ENCODE peak calls at places on chromosomes 6 and 20, in eight cellular contexts. One of them, this sample, is unnamed.

GRCh38 chr6:170162771-170163404 is 128.0 kb downstream of the DLL1 start:
- DNase-seq in brain microvascular endothelial cell: no peak
- DNase-seq in cardiac fibroblast: no peak
- DNase-seq in GM06990: no peak
- DNase-seq in AG04449: no peak
- DNase-seq in aorta: no peak
- DNase-seq in fibroblast of mammary gland: no peak
- DNase-seq in right atrium auricular region: no peak
- DNase-seq in this sample: no peak

GRCh38 chr20:11814276-11814675 is 103.4 kb upstream of the BTBD3 start:
- DNase-seq in brain microvascular endothelial cell: peak
- DNase-seq in cardiac fibroblast: no peak
- DNase-seq in GM06990: no peak
- DNase-seq in AG04449: peak
- DNase-seq in aorta: no peak
- DNase-seq in fibroblast of mammary gland: peak
- DNase-seq in right atrium auricular region: no peak
- DNase-seq in this sample: peak

GRCh38 chr6:2410982-2411381 is 165.6 kb upstream of the GMDS start:
- DNase-seq in brain microvascular endothelial cell: no peak
- DNase-seq in cardiac fibroblast: no peak
- DNase-seq in GM06990: no peak
- DNase-seq in AG04449: no peak
- DNase-seq in aorta: no peak
- DNase-seq in fibroblast of mammary gland: no peak
- DNase-seq in right atrium auricular region: no peak
- DNase-seq in this sample: no peak

GRCh38 chr20:40493071-40493470 is 196.0 kb downstream of the MAFB start:
- DNase-seq in brain microvascular endothelial cell: peak
- DNase-seq in cardiac fibroblast: peak
- DNase-seq in GM06990: no peak
- DNase-seq in AG04449: no peak
- DNase-seq in aorta: peak
- DNase-seq in fibroblast of mammary gland: peak
- DNase-seq in right atrium auricular region: peak
- DNase-seq in this sample: no peak

GRCh38 chr6:121157913-121158312 is 176.4 kb downstream of the TBC1D32 start:
- DNase-seq in brain microvascular endothelial cell: no peak
- DNase-seq in cardiac fibroblast: peak
- DNase-seq in GM06990: no peak
- DNase-seq in AG04449: peak
- DNase-seq in aorta: no peak
- DNase-seq in fibroblast of mammary gland: peak
- DNase-seq in right atrium auricular region: no peak
- DNase-seq in this sample: no peak

GRCh38 chr6:25342784-25343183 is 63.6 kb downstream of the CARMIL1 start:
- DNase-seq in brain microvascular endothelial cell: peak
- DNase-seq in cardiac fibroblast: peak
- DNase-seq in GM06990: no peak
- DNase-seq in AG04449: no peak
- DNase-seq in aorta: no peak
- DNase-seq in fibroblast of mammary gland: peak
- DNase-seq in right atrium auricular region: no peak
- DNase-seq in this sample: no peak

GRCh38 chr20:46172455-46172854 is 54.3 kb downstream of the CD40 start:
- DNase-seq in brain microvascular endothelial cell: no peak
- DNase-seq in cardiac fibroblast: no peak
- DNase-seq in GM06990: no peak
- DNase-seq in AG04449: no peak
- DNase-seq in aorta: peak
- DNase-seq in fibroblast of mammary gland: no peak
- DNase-seq in right atrium auricular region: no peak
- DNase-seq in this sample: no peak

GRCh38 chr6:63352587-63353281 is 33.0 kb upstream of the LGSN start:
- DNase-seq in brain microvascular endothelial cell: peak
- DNase-seq in cardiac fibroblast: peak
- DNase-seq in GM06990: peak
- DNase-seq in AG04449: no peak
- DNase-seq in aorta: peak
- DNase-seq in fibroblast of mammary gland: peak
- DNase-seq in right atrium auricular region: no peak
- DNase-seq in this sample: peak

GRCh38 chr6:148154648-148155047 is 188.0 kb upstream of the SASH1 start:
- DNase-seq in brain microvascular endothelial cell: no peak
- DNase-seq in cardiac fibroblast: no peak
- DNase-seq in GM06990: no peak
- DNase-seq in AG04449: no peak
- DNase-seq in aorta: no peak
- DNase-seq in fibroblast of mammary gland: no peak
- DNase-seq in right atrium auricular region: no peak
- DNase-seq in this sample: no peak

GRCh38 chr6:122214605-122215318 is 184.7 kb upstream of the HSF2 start:
- DNase-seq in brain microvascular endothelial cell: no peak
- DNase-seq in cardiac fibroblast: no peak
- DNase-seq in GM06990: no peak
- DNase-seq in AG04449: no peak
- DNase-seq in aorta: no peak
- DNase-seq in fibroblast of mammary gland: no peak
- DNase-seq in right atrium auricular region: no peak
- DNase-seq in this sample: no peak

GRCh38 chr6:116801971-116802370 is 26.9 kb downstream of the GPRC6A start:
- DNase-seq in brain microvascular endothelial cell: no peak
- DNase-seq in cardiac fibroblast: no peak
- DNase-seq in GM06990: no peak
- DNase-seq in AG04449: no peak
- DNase-seq in aorta: no peak
- DNase-seq in fibroblast of mammary gland: no peak
- DNase-seq in right atrium auricular region: no peak
- DNase-seq in this sample: no peak

GRCh38 chr6:33075568-33076405 is at the start of gene HLA-DPB1:
- DNase-seq in brain microvascular endothelial cell: peak
- DNase-seq in cardiac fibroblast: peak
- DNase-seq in GM06990: peak
- DNase-seq in AG04449: no peak
- DNase-seq in aorta: no peak
- DNase-seq in fibroblast of mammary gland: peak
- DNase-seq in right atrium auricular region: no peak
- DNase-seq in this sample: no peak

GRCh38 chr6:33076406-33076934 is 680 bp downstream of the HLA-DPB1 start:
- DNase-seq in brain microvascular endothelial cell: no peak
- DNase-seq in cardiac fibroblast: no peak
- DNase-seq in GM06990: no peak
- DNase-seq in AG04449: no peak
- DNase-seq in aorta: no peak
- DNase-seq in fibroblast of mammary gland: no peak
- DNase-seq in right atrium auricular region: no peak
- DNase-seq in this sample: no peak

GRCh38 chr6:33073431-33073871 is at the start of gene HLA-DPA1:
- DNase-seq in brain microvascular endothelial cell: no peak
- DNase-seq in cardiac fibroblast: peak
- DNase-seq in GM06990: peak
- DNase-seq in AG04449: no peak
- DNase-seq in aorta: peak
- DNase-seq in fibroblast of mammary gland: peak
- DNase-seq in right atrium auricular region: no peak
- DNase-seq in this sample: no peak

GRCh38 chr6:33072508-33073100 is 845 bp downstream of the HLA-DPA1 start:
- DNase-seq in brain microvascular endothelial cell: no peak
- DNase-seq in cardiac fibroblast: no peak
- DNase-seq in GM06990: no peak
- DNase-seq in AG04449: no peak
- DNase-seq in aorta: no peak
- DNase-seq in fibroblast of mammary gland: no peak
- DNase-seq in right atrium auricular region: no peak
- DNase-seq in this sample: no peak

GRCh38 chr6:33075208-33075567 is 602 bp upstream of the HLA-DPB1 start:
- DNase-seq in brain microvascular endothelial cell: no peak
- DNase-seq in cardiac fibroblast: no peak
- DNase-seq in GM06990: no peak
- DNase-seq in AG04449: no peak
- DNase-seq in aorta: no peak
- DNase-seq in fibroblast of mammary gland: no peak
- DNase-seq in right atrium auricular region: no peak
- DNase-seq in this sample: no peak
- H3K4me3 ChIP-seq in brain microvascular endothelial cell: no peak
- H3K4me3 ChIP-seq in cardiac fibroblast: no peak
- H3K4me3 ChIP-seq in GM06990: peak
- H3K4me3 ChIP-seq in AG04449: no peak
- H3K4me3 ChIP-seq in aorta: no peak
- H3K4me3 ChIP-seq in fibroblast of mammary gland: no peak
- H3K4me3 ChIP-seq in right atrium auricular region: no peak
- H3K4me3 ChIP-seq in this sample: no peak

GRCh38 chr6:138402833-138403187 is 1.2 kb upstream of the HEBP2 start:
- DNase-seq in brain microvascular endothelial cell: no peak
- DNase-seq in cardiac fibroblast: no peak
- DNase-seq in GM06990: no peak
- DNase-seq in AG04449: no peak
- DNase-seq in aorta: no peak
- DNase-seq in fibroblast of mammary gland: no peak
- DNase-seq in right atrium auricular region: no peak
- DNase-seq in this sample: no peak
- H3K4me3 ChIP-seq in brain microvascular endothelial cell: no peak
- H3K4me3 ChIP-seq in cardiac fibroblast: no peak
- H3K4me3 ChIP-seq in GM06990: no peak
- H3K4me3 ChIP-seq in AG04449: no peak
- H3K4me3 ChIP-seq in aorta: no peak
- H3K4me3 ChIP-seq in fibroblast of mammary gland: no peak
- H3K4me3 ChIP-seq in right atrium auricular region: no peak
- H3K4me3 ChIP-seq in this sample: no peak

DNA sequence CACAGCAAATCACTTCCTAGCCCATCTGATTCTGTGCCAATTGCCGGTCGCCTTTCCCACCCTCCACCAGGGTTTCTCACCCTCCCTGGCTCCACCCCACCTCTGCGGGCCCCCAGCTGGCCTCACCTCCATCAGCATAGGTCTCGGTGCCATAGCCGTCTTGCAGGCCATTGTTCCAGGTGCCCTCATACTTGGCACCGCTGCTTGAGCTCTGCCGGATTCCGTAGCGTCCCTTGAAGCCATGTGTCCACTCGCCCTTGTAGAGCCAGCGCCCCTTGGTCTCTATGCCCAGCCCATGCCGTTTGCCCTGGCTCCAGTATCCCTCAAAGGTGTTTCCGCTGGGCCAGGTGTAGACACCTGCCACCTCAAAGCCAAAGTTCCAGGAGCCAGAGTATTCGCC is 787 bp downstream of the JPH2 start:
- DNase-seq in brain microvascular endothelial cell: no peak
- DNase-seq in cardiac fibroblast: no peak
- DNase-seq in GM06990: no peak
- DNase-seq in AG04449: no peak
- DNase-seq in aorta: no peak
- DNase-seq in fibroblast of mammary gland: no peak
- DNase-seq in right atrium auricular region: peak
- DNase-seq in this sample: no peak
- H3K4me3 ChIP-seq in brain microvascular endothelial cell: no peak
- H3K4me3 ChIP-seq in cardiac fibroblast: no peak
- H3K4me3 ChIP-seq in GM06990: no peak
- H3K4me3 ChIP-seq in AG04449: peak
- H3K4me3 ChIP-seq in aorta: peak
- H3K4me3 ChIP-seq in fibroblast of mammary gland: no peak
- H3K4me3 ChIP-seq in right atrium auricular region: peak
- H3K4me3 ChIP-seq in this sample: peak

GRCh38 chr6:106716966-106717365 is 87.6 kb downstream of the QRSL1 start:
- DNase-seq in brain microvascular endothelial cell: no peak
- DNase-seq in cardiac fibroblast: no peak
- DNase-seq in GM06990: no peak
- DNase-seq in AG04449: no peak
- DNase-seq in aorta: no peak
- DNase-seq in fibroblast of mammary gland: no peak
- DNase-seq in right atrium auricular region: no peak
- DNase-seq in this sample: no peak

GRCh38 chr6:106710580-106710979 is 81.2 kb downstream of the QRSL1 start:
- DNase-seq in brain microvascular endothelial cell: no peak
- DNase-seq in cardiac fibroblast: no peak
- DNase-seq in GM06990: no peak
- DNase-seq in AG04449: no peak
- DNase-seq in aorta: no peak
- DNase-seq in fibroblast of mammary gland: no peak
- DNase-seq in right atrium auricular region: no peak
- DNase-seq in this sample: no peak

DNA sequence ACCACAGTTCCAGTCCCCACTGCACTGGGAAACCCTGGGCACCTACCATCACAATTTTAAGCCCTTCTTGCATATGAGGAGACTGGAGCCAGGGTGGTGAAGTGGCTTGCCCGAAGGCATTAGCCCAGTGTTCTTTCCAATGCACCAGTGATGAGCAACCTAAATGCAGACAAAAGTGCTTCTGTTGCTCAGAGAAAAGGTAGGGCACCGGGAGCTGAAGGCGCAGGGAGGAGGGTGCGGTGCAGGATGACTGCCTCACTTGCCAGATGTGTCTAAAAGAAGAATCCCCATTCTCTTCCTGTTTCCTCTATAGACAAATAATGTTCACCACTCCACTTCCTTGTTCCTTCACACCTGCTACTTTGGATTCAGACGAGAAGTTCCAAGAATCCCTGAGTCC is 86.5 kb downstream of the QRSL1 start:
- DNase-seq in brain microvascular endothelial cell: no peak
- DNase-seq in cardiac fibroblast: no peak
- DNase-seq in GM06990: no peak
- DNase-seq in AG04449: no peak
- DNase-seq in aorta: no peak
- DNase-seq in fibroblast of mammary gland: no peak
- DNase-seq in right atrium auricular region: no peak
- DNase-seq in this sample: no peak
- H3K4me3 ChIP-seq in brain microvascular endothelial cell: no peak
- H3K4me3 ChIP-seq in cardiac fibroblast: no peak
- H3K4me3 ChIP-seq in GM06990: no peak
- H3K4me3 ChIP-seq in AG04449: no peak
- H3K4me3 ChIP-seq in aorta: no peak
- H3K4me3 ChIP-seq in fibroblast of mammary gland: no peak
- H3K4me3 ChIP-seq in right atrium auricular region: no peak
- H3K4me3 ChIP-seq in this sample: no peak

GRCh38 chr20:10194166-10194565 is 24.5 kb upstream of the SNAP25 start:
- DNase-seq in brain microvascular endothelial cell: no peak
- DNase-seq in cardiac fibroblast: no peak
- DNase-seq in GM06990: no peak
- DNase-seq in AG04449: no peak
- DNase-seq in aorta: no peak
- DNase-seq in fibroblast of mammary gland: no peak
- DNase-seq in right atrium auricular region: no peak
- DNase-seq in this sample: no peak
- H3K4me3 ChIP-seq in brain microvascular endothelial cell: no peak
- H3K4me3 ChIP-seq in cardiac fibroblast: no peak
- H3K4me3 ChIP-seq in GM06990: no peak
- H3K4me3 ChIP-seq in AG04449: no peak
- H3K4me3 ChIP-seq in aorta: no peak
- H3K4me3 ChIP-seq in fibroblast of mammary gland: no peak
- H3K4me3 ChIP-seq in right atrium auricular region: no peak
- H3K4me3 ChIP-seq in this sample: no peak